ENCODE peak calls at places on chromosomes 16 and 17, in four cellular contexts. One of them, this sample, is unnamed.

GRCh38 chr16:79825002-79825401 is 224.5 kb upstream of the MAF start:
- DNase-seq in GM12865: no peak
- DNase-seq in BE2C: no peak
- DNase-seq in DND-41: no peak
- DNase-seq in this sample: no peak

GRCh38 chr16:50310308-50311133 is 44.2 kb downstream of the ADCY7 start:
- DNase-seq in GM12865: no peak
- DNase-seq in BE2C: no peak
- DNase-seq in DND-41: no peak
- DNase-seq in this sample: no peak

GRCh38 chr17:14308636-14308964 is 7.7 kb downstream of the HS3ST3B1 start:
- DNase-seq in GM12865: no peak
- DNase-seq in BE2C: no peak
- DNase-seq in DND-41: no peak
- DNase-seq in this sample: no peak

GRCh38 chr17:72927760-72928159 is 164.7 kb downstream of the SLC39A11 start:
- DNase-seq in GM12865: no peak
- DNase-seq in BE2C: no peak
- DNase-seq in DND-41: no peak
- DNase-seq in this sample: no peak

GRCh38 chr16:51431517-51432241 is 280.6 kb upstream of the SALL1 start:
- DNase-seq in GM12865: no peak
- DNase-seq in BE2C: no peak
- DNase-seq in DND-41: no peak
- DNase-seq in this sample: no peak

GRCh38 chr16:84874983-84875382 is 55.2 kb downstream of the CRISPLD2 start:
- DNase-seq in GM12865: no peak
- DNase-seq in BE2C: no peak
- DNase-seq in DND-41: no peak
- DNase-seq in this sample: no peak

GRCh38 chr16:56620311-56620897 is 5.2 kb upstream of the MT1E start:
- DNase-seq in GM12865: no peak
- DNase-seq in BE2C: no peak
- DNase-seq in DND-41: no peak
- DNase-seq in this sample: no peak

GRCh38 chr16:57807252-57807967 is 5.1 kb upstream of the KIFC3 start:
- DNase-seq in GM12865: no peak
- DNase-seq in BE2C: no peak
- DNase-seq in DND-41: peak; percentile 35
- DNase-seq in this sample: no peak

GRCh38 chr16:22117666-22118065 is 25.3 kb downstream of the VWA3A start:
- DNase-seq in GM12865: no peak
- DNase-seq in BE2C: no peak
- DNase-seq in DND-41: no peak
- DNase-seq in this sample: no peak

GRCh38 chr17:33838281-33838680 is 416.8 kb upstream of the CCL2 start:
- DNase-seq in GM12865: no peak
- DNase-seq in BE2C: no peak
- DNase-seq in DND-41: no peak
- DNase-seq in this sample: no peak

GRCh38 chr16:89471225-89471624 is 19.1 kb downstream of the ANKRD11 start:
- DNase-seq in GM12865: no peak
- DNase-seq in BE2C: no peak
- DNase-seq in DND-41: no peak
- DNase-seq in this sample: no peak

GRCh38 chr16:66473654-66474519 is 46.8 kb downstream of the BEAN1 start:
- DNase-seq in GM12865: no peak
- DNase-seq in BE2C: no peak
- DNase-seq in DND-41: no peak
- DNase-seq in this sample: no peak

GRCh38 chr16:57092786-57093301 is 461 bp downstream of the CPNE2 start:
- DNase-seq in GM12865: peak; percentile 44
- DNase-seq in BE2C: peak; percentile 62
- DNase-seq in DND-41: peak; percentile 33
- DNase-seq in this sample: peak; percentile 57

GRCh38 chr17:29112780-29113295 is 67.4 kb downstream of the MYO18A start:
- DNase-seq in GM12865: no peak
- DNase-seq in BE2C: peak; percentile 43
- DNase-seq in DND-41: no peak
- DNase-seq in this sample: no peak

GRCh38 chr16:70789927-70790447 is 11.0 kb downstream of the VAC14 start:
- DNase-seq in GM12865: no peak
- DNase-seq in BE2C: no peak
- DNase-seq in DND-41: no peak
- DNase-seq in this sample: no peak

GRCh38 chr17:15169676-15170075 is 95.5 kb downstream of the PMP22 start:
- DNase-seq in GM12865: no peak
- DNase-seq in BE2C: no peak
- DNase-seq in DND-41: no peak
- DNase-seq in this sample: no peak

GRCh38 chr17:59804910-59805381 is 87.8 kb downstream of the TUBD1 start:
- DNase-seq in GM12865: no peak
- DNase-seq in BE2C: no peak
- DNase-seq in DND-41: no peak
- DNase-seq in this sample: no peak

GRCh38 chr17:56642424-56642823 is 48.9 kb downstream of the NOG start:
- DNase-seq in GM12865: no peak
- DNase-seq in BE2C: no peak
- DNase-seq in DND-41: no peak
- DNase-seq in this sample: no peak

GRCh38 chr17:56641894-56642293 is 48.4 kb downstream of the NOG start:
- DNase-seq in GM12865: no peak
- DNase-seq in BE2C: no peak
- DNase-seq in DND-41: no peak
- DNase-seq in this sample: no peak

GRCh38 chr17:56638536-56639177 is 45.2 kb downstream of the NOG start:
- DNase-seq in GM12865: no peak
- DNase-seq in BE2C: no peak
- DNase-seq in DND-41: no peak
- DNase-seq in this sample: no peak

GRCh38 chr17:56639517-56639916 is 46.0 kb downstream of the NOG start:
- DNase-seq in GM12865: no peak
- DNase-seq in BE2C: no peak
- DNase-seq in DND-41: no peak
- DNase-seq in this sample: no peak

DNA sequence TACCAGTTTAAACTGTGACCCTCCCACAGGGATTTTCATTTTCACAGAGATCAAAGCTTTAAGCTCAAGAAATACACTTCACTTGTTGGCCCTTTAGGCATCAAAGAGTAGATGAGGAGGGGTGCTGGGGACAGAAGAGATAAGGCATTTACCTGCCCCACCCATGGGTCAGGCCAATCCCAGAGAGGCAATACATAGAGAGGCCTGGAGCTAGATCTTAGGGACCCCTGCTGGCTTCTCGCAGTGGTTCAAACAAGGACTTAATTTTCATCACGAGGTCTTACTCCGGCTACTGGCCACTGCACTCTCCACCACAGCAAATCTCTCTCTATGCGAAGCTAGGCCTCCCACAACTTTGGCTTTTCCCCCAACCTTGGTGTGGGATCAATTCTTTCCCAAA is 46.6 kb downstream of the NOG start:
- DNase-seq in GM12865: no peak
- DNase-seq in BE2C: no peak
- DNase-seq in DND-41: no peak
- DNase-seq in this sample: no peak
- H3K4me3 ChIP-seq in GM12865: no peak overlapping the region
- H3K4me3 ChIP-seq in BE2C: no peak overlapping the region
- H3K4me3 ChIP-seq in DND-41: no peak overlapping the region
- H3K4me3 ChIP-seq in this sample: no peak overlapping the region

DNA sequence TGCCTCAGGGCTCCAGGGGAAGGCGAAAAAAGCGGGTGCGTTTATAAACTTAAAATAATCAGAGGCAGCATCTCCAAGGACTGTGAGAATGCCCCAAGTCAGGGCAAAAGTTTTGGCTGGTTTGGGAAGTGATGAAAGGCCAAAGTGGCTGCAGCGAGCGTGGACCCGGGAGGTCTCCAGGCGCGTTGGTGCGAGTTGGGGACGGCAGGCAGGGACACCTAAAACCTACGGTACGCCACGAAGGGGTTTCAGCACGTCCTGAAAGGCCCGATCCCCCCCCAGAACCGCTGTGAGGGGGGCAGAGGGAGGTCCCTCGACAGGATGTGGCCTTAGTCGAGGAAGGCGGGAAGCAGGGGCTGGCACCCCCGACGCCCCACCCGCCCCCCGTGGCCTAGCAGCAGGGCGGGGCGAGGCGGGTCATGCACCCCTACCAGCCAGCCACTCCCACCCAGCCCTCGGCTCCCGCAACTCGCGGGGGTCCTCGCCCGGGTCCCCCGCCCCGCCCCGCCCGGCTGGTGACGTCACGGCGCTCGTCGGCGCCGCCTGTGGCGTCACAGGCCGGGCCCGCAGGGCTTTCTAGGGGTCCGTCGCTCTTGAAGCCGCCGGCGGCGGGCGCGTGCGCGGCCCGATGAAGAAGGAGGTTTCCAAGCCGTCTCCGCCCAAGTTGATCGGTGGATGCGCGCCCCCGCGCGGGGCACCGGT is at the start of gene MYCBPAP:
- DNase-seq in GM12865: peak; percentile 91
- DNase-seq in BE2C: peak; percentile 64
- DNase-seq in DND-41: peak; percentile 78
- DNase-seq in this sample: peak; percentile 90
- TF ChIP-seq CTCF in GM12865: peak; percentile 23
- TF ChIP-seq CTCF in BE2C: no peak
- TF ChIP-seq CTCF in DND-41: no peak
- TF ChIP-seq CTCF in this sample: peak; percentile 16

DNA sequence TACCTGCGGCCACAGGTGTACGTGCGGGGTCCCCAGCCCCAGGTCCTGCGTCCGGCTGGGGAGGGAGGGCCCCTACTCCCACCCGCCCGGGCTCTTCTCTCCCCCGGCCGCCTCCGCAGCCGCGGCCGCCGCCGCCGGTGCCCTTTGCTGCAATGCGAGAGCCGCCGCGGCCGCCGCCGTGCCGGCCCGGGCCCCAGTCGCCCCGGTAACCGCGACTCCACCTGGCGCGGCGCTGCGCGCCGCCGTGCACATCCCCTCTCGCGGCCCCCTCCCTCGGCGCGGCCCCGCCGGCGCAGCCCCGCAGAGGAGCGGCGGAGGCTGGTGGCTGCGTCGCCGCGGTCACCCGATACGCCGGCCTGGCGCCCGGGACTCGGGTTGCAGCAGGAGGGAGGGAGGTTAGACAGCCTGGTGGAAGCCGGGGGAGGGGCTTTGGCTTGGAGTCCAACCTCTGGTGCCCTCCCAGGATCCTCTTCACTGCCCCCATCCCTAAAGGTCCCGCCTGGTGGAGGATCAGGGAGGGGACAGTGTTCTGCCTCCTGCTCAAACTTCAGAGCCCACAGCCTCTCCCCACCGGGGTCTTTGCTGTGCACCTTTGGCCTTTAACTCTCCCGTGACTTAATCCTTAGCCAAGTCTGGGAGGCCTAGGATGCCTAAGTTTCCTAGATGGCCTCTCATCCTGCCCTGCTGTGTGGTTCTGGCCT is 32.9 kb downstream of the SRCIN1 start:
- DNase-seq in GM12865: no peak
- DNase-seq in BE2C: peak; percentile 60
- DNase-seq in DND-41: peak; percentile 50
- DNase-seq in this sample: no peak
- H3K4me3 ChIP-seq in GM12865: no peak overlapping the region
- H3K4me3 ChIP-seq in BE2C: peak overlapping the region; percentile 45
- H3K4me3 ChIP-seq in DND-41: no peak overlapping the region
- H3K4me3 ChIP-seq in this sample: peak overlapping the region; percentile 12

DNA sequence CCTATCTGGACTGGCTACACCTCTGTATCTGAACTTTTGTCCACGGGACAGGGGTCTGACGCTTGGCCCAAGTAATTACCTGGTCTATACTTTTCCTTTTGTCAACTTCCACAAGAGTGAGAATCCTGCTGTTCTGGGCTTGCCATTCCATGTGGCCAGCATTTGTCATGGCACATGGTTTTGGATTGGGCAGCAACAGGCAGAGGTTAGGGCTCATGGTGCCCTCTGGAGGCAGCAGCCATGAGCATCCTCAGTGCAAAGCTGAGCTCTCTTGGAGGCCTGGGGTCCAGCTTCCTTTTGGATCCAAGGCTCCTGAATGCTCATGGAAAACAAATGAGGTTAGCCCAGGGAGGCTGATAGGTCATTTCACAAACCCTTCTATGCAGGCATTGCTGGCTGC is 7.5 kb upstream of the EDC4 start:
- DNase-seq in GM12865: peak; percentile 46
- DNase-seq in BE2C: peak; percentile 63
- DNase-seq in DND-41: peak; percentile 38
- DNase-seq in this sample: no peak
- TF ChIP-seq CTCF in GM12865: peak; percentile 27
- TF ChIP-seq CTCF in BE2C: peak; percentile 69
- TF ChIP-seq CTCF in DND-41: peak; percentile 61
- TF ChIP-seq CTCF in this sample: peak; percentile 54